ENCODE peak calls at places on chromosomes 2 and 18, in six cellular contexts. S, E, K, Q, W and O are unnamed samples.

GRCh38 chr2:230627806-230628724 is 84.6 kb upstream of the CAB39 start:
- DNase-seq in S (no peak), E (no peak), K (peak), Q (no peak), W (no peak), O (no peak)

GRCh38 chr18:45686892-45687611 is 36.9 kb upstream of the SLC14A1 start:
- DNase-seq in S (no peak), E (peak), K (no peak), Q (peak), W (no peak), O (no peak)

GRCh38 chr2:196206804-196207203 is 35.4 kb upstream of the STK17B start:
- DNase-seq in S (no peak), E (no peak), K (no peak), Q (no peak), W (no peak), O (no peak)

GRCh38 chr2:219104107-219105050 is 43.7 kb upstream of the IHH start:
- DNase-seq in S (no peak), E (no peak), K (peak), Q (no peak), W (no peak), O (peak)

GRCh38 chr2:46241344-46241743 is 55.9 kb upstream of the EPAS1 start:
- DNase-seq in S (no peak), E (no peak), K (peak), Q (no peak), W (no peak), O (peak)

GRCh38 chr2:241595600-241596140 is 37.1 kb downstream of the BOK start:
- DNase-seq in S (no peak), E (no peak), K (no peak), Q (no peak), W (peak), O (no peak)

GRCh38 chr2:85248741-85249524 is 78.9 kb downstream of the TGOLN2 start:
- DNase-seq in S (no peak), E (no peak), K (peak), Q (no peak), W (no peak), O (no peak)

GRCh38 chr18:36352384-36352783 is 54.9 kb downstream of the FHOD3 start:
- DNase-seq in S (no peak), E (no peak), K (peak), Q (no peak), W (no peak), O (peak)

GRCh38 chr2:188032306-188032705 is 259.4 kb upstream of the GULP1 start:
- DNase-seq in S (no peak), E (no peak), K (no peak), Q (no peak), W (no peak), O (no peak)

GRCh38 chr2:103003750-103004250 is 242.0 kb downstream of the TMEM182 start:
- DNase-seq in S (no peak), E (no peak), K (no peak), Q (no peak), W (no peak), O (no peak)

GRCh38 chr2:176565641-176566323 is 296.5 kb downstream of the MTX2 start:
- DNase-seq in S (no peak), E (no peak), K (no peak), Q (no peak), W (no peak), O (no peak)

GRCh38 chr2:13141315-13141714 is 424.6 kb downstream of the TRIB2 start:
- DNase-seq in S (no peak), E (no peak), K (no peak), Q (no peak), W (no peak), O (no peak)

GRCh38 chr2:54942373-54942772 is 107.9 kb downstream of the RTN4 start:
- DNase-seq in S (no peak), E (no peak), K (no peak), Q (no peak), W (no peak), O (peak)

GRCh38 chr2:189874571-189875320 is 90.5 kb downstream of the PMS1 start:
- DNase-seq in S (no peak), E (no peak), K (no peak), Q (no peak), W (no peak), O (no peak)

GRCh38 chr2:197121255-197121654 is 189.3 kb downstream of the ANKRD44 start:
- DNase-seq in S (no peak), E (no peak), K (no peak), Q (no peak), W (no peak), O (no peak)

GRCh38 chr2:177147093-177147694 is 65.4 kb upstream of the HNRNPA3 start:
- DNase-seq in S (no peak), E (no peak), K (peak), Q (no peak), W (no peak), O (peak)

GRCh38 chr2:19351499-19351898 is 6.9 kb downstream of the OSR1 start:
- DNase-seq in S (no peak), E (no peak), K (no peak), Q (no peak), W (no peak), O (no peak)

GRCh38 chr18:7950380-7951143 is 383.4 kb downstream of the PTPRM start:
- DNase-seq in S (no peak), E (no peak), K (peak), Q (no peak), W (peak), O (peak)

GRCh38 chr2:10392548-10392947 is 55.6 kb downstream of the ODC1 start:
- DNase-seq in S (no peak), E (no peak), K (no peak), Q (no peak), W (no peak), O (no peak)

GRCh38 chr2:1840046-1840445 is 95.7 kb upstream of the PXDN start:
- DNase-seq in S (no peak), E (no peak), K (no peak), Q (no peak), W (no peak), O (no peak)

GRCh38 chr18:27750014-27750413 is 426.9 kb downstream of the CDH2 start:
- DNase-seq in S (no peak), E (no peak), K (peak), Q (no peak), W (no peak), O (peak)